ENCODE peak calls at places on chromosomes 4 and X, in ten cellular contexts. X is fibroblast of lung, G is psoas muscle, Q is AG09309, U is lower lobe of right lung, F is IMR-90, H is A549, A is MM.1S, B is fibroblast of mammary gland, Y is A673. C is an unnamed sample.
A peak's percentile ranks its signal among the peaks of the same experiment; 100 is the strongest.

GRCh38 chrX:413322-414201 is 26.9 kb upstream of the PPP2R3B start:
- DNase-seq in X (peak; percentile 72), G (peak; percentile 23), Q (no peak), U (no peak), F (peak; percentile 9), H (no peak), A (no peak), B (no peak), Y (no peak), C (no peak)

GRCh38 chrX:9646471-9647038 is 119.1 kb downstream of the GPR143 start:
- DNase-seq in X (peak; percentile 48), G (no peak), Q (no peak), U (no peak), F (peak; percentile 36), H (no peak), A (no peak), B (peak; percentile 51), Y (no peak), C (no peak)

GRCh38 chrX:31845003-31845402 is 773.2 kb upstream of the FTHL17 start:
- DNase-seq in X (peak; percentile 13), G (no peak), Q (no peak), U (no peak), F (no peak), H (no peak), A (no peak), B (no peak), Y (no peak), C (peak; percentile 0)

GRCh38 chr4:1400191-1400805 is 5.9 kb downstream of the NKX1-1 start:
- DNase-seq in X (no peak), G (no peak), Q (no peak), U (peak; percentile 14), F (no peak), H (no peak), A (no peak), B (no peak), Y (no peak), C (no peak)

GRCh38 chr4:2417196-2417764 is 1.2 kb downstream of the ZFYVE28 start:
- DNase-seq in X (no peak), G (no peak), Q (no peak), U (peak; percentile 47), F (no peak), H (no peak), A (no peak), B (no peak), Y (no peak), C (no peak)

GRCh38 chrX:21656587-21657317 is 1.4 kb downstream of the KLHL34 start:
- DNase-seq in X (no peak), G (no peak), Q (no peak), U (no peak), F (no peak), H (no peak), A (no peak), B (no peak), Y (no peak), C (no peak)

GRCh38 chr4:9942139-9942538 is 79.2 kb downstream of the SLC2A9 start:
- DNase-seq in X (no peak), G (no peak), Q (no peak), U (no peak), F (no peak), H (no peak), A (no peak), B (no peak), Y (no peak), C (no peak)

GRCh38 chr4:186566068-186566467 is 10.7 kb upstream of the MTNR1A start:
- DNase-seq in X (no peak), G (no peak), Q (no peak), U (no peak), F (no peak), H (no peak), A (no peak), B (no peak), Y (no peak), C (peak; percentile 20)

GRCh38 chr4:139767168-139767567 is 101.5 kb downstream of the MGST2 start:
- DNase-seq in X (peak; percentile 89), G (no peak), Q (peak; percentile 56), U (no peak), F (no peak), H (no peak), A (no peak), B (no peak), Y (peak; percentile 82), C (no peak)

GRCh38 chr4:104334410-104334809 is 160.3 kb downstream of the CXXC4 start:
- DNase-seq in X (no peak), G (no peak), Q (no peak), U (no peak), F (no peak), H (no peak), A (no peak), B (no peak), Y (no peak), C (no peak)

GRCh38 chrX:118644378-118644777 is 83.0 kb upstream of the IL13RA1 start:
- DNase-seq in X (peak; percentile 43), G (no peak), Q (peak; percentile 23), U (no peak), F (peak; percentile 68), H (peak; percentile 46), A (no peak), B (peak; percentile 44), Y (peak; percentile 54), C (peak; percentile 55)

GRCh38 chr4:24799196-24799543 is 3.8 kb downstream of the SOD3 start:
- DNase-seq in X (no peak), G (no peak), Q (no peak), U (no peak), F (no peak), H (no peak), A (no peak), B (no peak), Y (no peak), C (no peak)

GRCh38 chr4:24799544-24800272 is 4.3 kb downstream of the SOD3 start:
- DNase-seq in X (peak; percentile 32), G (no peak), Q (no peak), U (peak; percentile 47), F (no peak), H (no peak), A (no peak), B (no peak), Y (no peak), C (no peak)

GRCh38 chr4:24802648-24803047 is 7.3 kb downstream of the SOD3 start:
- DNase-seq in X (peak; percentile 29), G (no peak), Q (no peak), U (no peak), F (no peak), H (no peak), A (peak; percentile 42), B (no peak), Y (no peak), C (no peak)

GRCh38 chr4:24800273-24800880 is 5.0 kb downstream of the SOD3 start:
- DNase-seq in X (no peak), G (no peak), Q (no peak), U (peak; percentile 48), F (no peak), H (no peak), A (no peak), B (peak; percentile 15), Y (peak; percentile 22), C (no peak)

DNA sequence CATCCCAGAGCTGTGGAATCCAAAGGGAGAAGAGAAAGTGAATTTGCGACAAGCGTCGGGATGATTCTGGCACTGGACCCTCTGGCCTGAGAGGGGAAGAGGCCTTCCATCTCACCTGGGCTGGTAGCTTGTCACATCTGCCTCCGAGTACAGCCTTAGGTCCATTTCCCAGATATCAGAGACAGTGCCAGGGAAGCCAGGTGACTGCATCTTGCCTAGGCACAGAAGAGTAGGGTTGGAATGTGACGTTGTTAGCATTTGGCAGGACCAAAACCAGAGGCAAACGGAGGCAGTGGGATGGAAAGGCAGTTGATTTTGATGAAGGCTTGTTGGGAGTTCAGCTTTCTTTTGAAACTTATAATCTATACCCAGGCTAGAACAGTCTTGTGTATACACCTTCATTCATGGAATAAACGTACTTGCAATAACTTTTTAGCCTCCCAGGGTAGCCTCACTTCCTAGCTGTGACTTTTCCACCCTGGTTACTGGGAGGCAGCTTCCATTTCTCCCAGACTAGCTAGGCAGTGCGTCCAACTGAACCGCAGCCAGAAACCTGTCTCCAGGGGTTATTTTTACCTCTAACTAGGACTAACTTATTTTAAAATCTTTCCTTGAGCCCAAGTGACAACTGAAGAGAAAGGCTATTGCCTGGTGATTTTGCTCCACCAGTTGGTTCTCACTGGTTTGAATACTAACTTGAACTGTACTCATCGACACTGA is 5.9 kb downstream of the SOD3 start:
- DNase-seq in X (no peak), G (no peak), Q (no peak), U (no peak), F (no peak), H (no peak), A (no peak), B (no peak), Y (no peak), C (no peak)
- H3K4me3 ChIP-seq in X (no peak overlapping the region), G (peak overlapping the region; percentile 48), Q (no peak overlapping the region), U (peak overlapping the region; percentile 9), F (no peak overlapping the region), H (no peak overlapping the region), A (no peak overlapping the region), B (no peak overlapping the region), Y (no peak overlapping the region), C (no peak overlapping the region)

DNA sequence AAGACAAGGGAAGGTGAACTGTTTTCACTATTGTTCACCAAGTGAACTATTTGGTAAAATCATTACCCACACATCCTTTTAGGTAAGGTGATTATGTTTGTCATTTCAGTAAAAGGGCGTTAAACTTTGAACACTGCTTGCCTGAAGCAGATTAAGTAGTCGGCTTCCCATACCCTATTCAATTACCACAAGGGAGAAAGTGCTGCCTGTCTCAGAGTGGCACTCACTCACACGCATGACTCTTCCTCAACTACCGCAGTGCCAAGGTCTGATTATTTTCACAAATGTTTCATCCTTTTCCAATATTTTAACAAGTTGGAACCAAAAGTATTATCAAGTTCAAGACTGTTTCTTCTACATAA is 11.0 kb downstream of the VEGFC start:
- DNase-seq in X (no peak), G (no peak), Q (no peak), U (no peak), F (no peak), H (no peak), A (no peak), B (no peak), Y (no peak), C (peak; percentile 53)
- H3K4me3 ChIP-seq in X (no peak overlapping the region), G (peak overlapping the region; percentile 37), Q (no peak overlapping the region), U (no peak overlapping the region), F (no peak overlapping the region), H (no peak overlapping the region), A (no peak overlapping the region), B (no peak overlapping the region), Y (no peak overlapping the region), C (no peak overlapping the region)

DNA sequence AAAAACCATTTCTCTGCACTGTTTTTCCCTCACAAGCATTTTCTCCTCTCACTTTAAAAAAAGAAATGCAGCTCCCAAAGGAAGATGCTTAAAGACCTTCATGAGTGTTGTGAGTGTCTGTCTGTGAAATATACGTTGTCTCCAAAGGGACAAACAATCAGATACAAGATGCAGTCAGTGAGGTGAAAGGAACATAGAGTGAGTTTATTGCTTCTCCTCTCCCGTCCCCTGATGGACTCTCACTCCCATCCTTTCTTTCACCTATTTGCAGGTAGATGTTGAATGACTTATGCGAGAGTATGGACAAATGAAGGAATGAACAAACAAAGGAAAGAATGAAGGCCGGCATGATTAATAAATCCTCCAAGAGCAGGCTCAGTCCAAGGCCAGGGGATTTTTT is 561.2 kb upstream of the DIPK2B start:
- DNase-seq in X (no peak), G (no peak), Q (no peak), U (no peak), F (no peak), H (no peak), A (no peak), B (no peak), Y (no peak), C (no peak)
- H3K4me3 ChIP-seq in X (peak overlapping the region; percentile 39), G (no peak overlapping the region), Q (no peak overlapping the region), U (no peak overlapping the region), F (no peak overlapping the region), H (no peak overlapping the region), A (no peak overlapping the region), B (no peak overlapping the region), Y (no peak overlapping the region), C (no peak overlapping the region)

GRCh38 chr4:15479089-15479912 is 9.6 kb downstream of the CC2D2A start:
- DNase-seq in X (peak; percentile 81), G (no peak), Q (peak; percentile 55), U (peak; percentile 43), F (peak; percentile 89), H (peak; percentile 58), A (peak; percentile 23), B (peak; percentile 91), Y (peak; percentile 92), C (peak; percentile 82)
- H3K4me3 ChIP-seq in X (peak overlapping the region; percentile 66), G (peak overlapping the region; percentile 48), Q (peak overlapping the region; percentile 73), U (peak overlapping the region; percentile 50), F (peak overlapping the region; percentile 48), H (peak overlapping the region; percentile 54), A (no peak overlapping the region), B (peak overlapping the region; percentile 83), Y (peak overlapping the region; percentile 59), C (peak overlapping the region; percentile 44)

C was measured in bronchial epithelial cell.